ENCODE peak calls at places on chromosomes 7 and 10, in six cellular contexts. T is tibial artery, I is A549, R is neural progenitor cell, Q is heart left ventricle, C is endothelial cell of umbilical vein. E is an unnamed sample.
A peak's percentile ranks its signal among the peaks of the same experiment; 100 is the strongest.

GRCh38 chr7:147915781-147916180 is 674.8 kb upstream of the C7orf33 start:
- DNase-seq in T (no peak), I (no peak), R (no peak), Q (no peak), C (no peak), E (no peak)

GRCh38 chr7:132390705-132391104 is 185.6 kb downstream of the PLXNA4 start:
- DNase-seq in T (no peak), I (peak; percentile 20), R (no peak), Q (no peak), C (no peak), E (no peak)

GRCh38 chr10:28558923-28559508 is 26.1 kb downstream of the WAC start:
- DNase-seq in T (no peak), I (no peak), R (peak; percentile 25), Q (no peak), C (no peak), E (no peak)

GRCh38 chr7:24981544-24981951 is 1.6 kb upstream of the OSBPL3 start:
- DNase-seq in T (peak; percentile 57), I (peak; percentile 48), R (peak; percentile 57), Q (peak; percentile 55), C (peak; percentile 62), E (peak; percentile 75)

GRCh38 chr10:96588060-96588554 is 1.3 kb upstream of the TM9SF3 start:
- DNase-seq in T (no peak), I (no peak), R (no peak), Q (no peak), C (no peak), E (no peak)

GRCh38 chr10:118832242-118832651 is 77.5 kb upstream of the CACUL1 start:
- DNase-seq in T (peak; percentile 66), I (no peak), R (no peak), Q (peak; percentile 62), C (peak; percentile 15), E (no peak)

GRCh38 chr7:159063046-159063840 is 81.4 kb downstream of the VIPR2 start:
- DNase-seq in T (no peak), I (no peak), R (no peak), Q (no peak), C (no peak), E (no peak)

GRCh38 chr7:32515890-32516550 is 20.7 kb downstream of the AVL9 start:
- DNase-seq in T (no peak), I (no peak), R (no peak), Q (no peak), C (no peak), E (no peak)

GRCh38 chr7:34198089-34198686 is 292.8 kb downstream of the BMPER start:
- DNase-seq in T (no peak), I (no peak), R (no peak), Q (no peak), C (no peak), E (no peak)

GRCh38 chr10:24822557-24822956 is 98.9 kb upstream of the ARHGAP21 start:
- DNase-seq in T (no peak), I (no peak), R (no peak), Q (no peak), C (no peak), E (no peak)

GRCh38 chr7:151773795-151774194 is 103.1 kb downstream of the PRKAG2 start:
- DNase-seq in T (no peak), I (no peak), R (no peak), Q (peak; percentile 9), C (no peak), E (no peak)

GRCh38 chr7:28629216-28629848 is 217.0 kb downstream of the CREB5 start:
- DNase-seq in T (no peak), I (no peak), R (no peak), Q (no peak), C (no peak), E (no peak)

GRCh38 chr10:104445359-104445758 is 91.7 kb downstream of the CFAP58 start:
- DNase-seq in T (no peak), I (no peak), R (no peak), Q (no peak), C (no peak), E (peak; percentile 27)

GRCh38 chr10:58909881-58910280 is 266.6 kb upstream of the PHYHIPL start:
- DNase-seq in T (no peak), I (no peak), R (no peak), Q (no peak), C (no peak), E (no peak)

GRCh38 chr7:109009636-109010035 is 440.0 kb downstream of the DNAJB9 start:
- DNase-seq in T (no peak), I (no peak), R (no peak), Q (no peak), C (no peak), E (no peak)

GRCh38 chr7:108026647-108027046 is 23.7 kb upstream of the LAMB1 start:
- DNase-seq in T (no peak), I (no peak), R (no peak), Q (no peak), C (no peak), E (peak; percentile 30)

GRCh38 chr10:30586828-30587227 is 42.7 kb downstream of the LYZL2 start:
- DNase-seq in T (no peak), I (no peak), R (no peak), Q (no peak), C (no peak), E (no peak)

GRCh38 chr10:128861018-128861565 is 605.9 kb upstream of the MGMT start:
- DNase-seq in T (no peak), I (no peak), R (no peak), Q (no peak), C (no peak), E (no peak)

GRCh38 chr7:157840913-157841756 is 504.3 kb downstream of the DNAJB6 start:
- DNase-seq in T (no peak), I (no peak), R (peak; percentile 84), Q (no peak), C (no peak), E (no peak)
- H3K9me3 ChIP-seq in T (peaks cover 9% of the 10 kb centered on the region), I (peaks cover 11% of the 10 kb centered on the region), R (no peaks in the 10 kb centered on the region), Q (no peaks in the 10 kb centered on the region), C (peaks cover 15% of the 10 kb centered on the region), E (peaks cover 18% of the 10 kb centered on the region)

GRCh38 chr10:102245101-102245931 is at the start of gene GBF1:
- DNase-seq in T (peak; percentile 94), I (peak; percentile 100), R (peak; percentile 99), Q (peak; percentile 94), C (peak; percentile 100), E (peak; percentile 100)

GRCh38 chr10:102243304-102243703 is 2.0 kb upstream of the PITX3 start:
- DNase-seq in T (no peak), I (no peak), R (no peak), Q (no peak), C (no peak), E (no peak)

GRCh38 chr10:102247724-102248123 is 2.4 kb downstream of the GBF1 start:
- DNase-seq in T (no peak), I (no peak), R (no peak), Q (no peak), C (no peak), E (no peak)

GRCh38 chr10:102246261-102246660 is 929 bp downstream of the GBF1 start:
- DNase-seq in T (no peak), I (no peak), R (peak; percentile 18), Q (no peak), C (peak; percentile 43), E (no peak)

DNA sequence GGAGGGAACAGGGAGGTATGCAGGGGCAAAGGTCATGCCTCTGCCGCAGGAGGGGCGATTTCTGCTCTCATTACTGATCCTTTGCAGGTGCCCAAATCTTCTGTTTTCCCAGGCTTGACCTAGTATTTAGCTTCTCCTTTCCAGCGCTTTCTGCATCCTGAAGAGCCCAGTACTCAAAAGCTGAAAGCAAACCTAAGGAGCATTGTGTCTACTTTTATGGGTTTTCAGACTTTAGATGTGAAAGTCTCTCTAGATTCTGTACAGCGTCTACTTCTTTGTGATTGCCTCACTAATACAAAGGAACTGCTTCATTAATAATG is 560 bp downstream of the GBF1 start:
- DNase-seq in T (no peak), I (no peak), R (no peak), Q (no peak), C (no peak), E (no peak)
- H3K4me1 ChIP-seq in T (peaks cover 47% of the 10 kb centered on the region), I (peaks cover 28% of the 10 kb centered on the region), R (peaks cover 19% of the 10 kb centered on the region), Q (no peaks in the 10 kb centered on the region), C (peaks cover 25% of the 10 kb centered on the region), E (peaks cover 27% of the 10 kb centered on the region)

DNA sequence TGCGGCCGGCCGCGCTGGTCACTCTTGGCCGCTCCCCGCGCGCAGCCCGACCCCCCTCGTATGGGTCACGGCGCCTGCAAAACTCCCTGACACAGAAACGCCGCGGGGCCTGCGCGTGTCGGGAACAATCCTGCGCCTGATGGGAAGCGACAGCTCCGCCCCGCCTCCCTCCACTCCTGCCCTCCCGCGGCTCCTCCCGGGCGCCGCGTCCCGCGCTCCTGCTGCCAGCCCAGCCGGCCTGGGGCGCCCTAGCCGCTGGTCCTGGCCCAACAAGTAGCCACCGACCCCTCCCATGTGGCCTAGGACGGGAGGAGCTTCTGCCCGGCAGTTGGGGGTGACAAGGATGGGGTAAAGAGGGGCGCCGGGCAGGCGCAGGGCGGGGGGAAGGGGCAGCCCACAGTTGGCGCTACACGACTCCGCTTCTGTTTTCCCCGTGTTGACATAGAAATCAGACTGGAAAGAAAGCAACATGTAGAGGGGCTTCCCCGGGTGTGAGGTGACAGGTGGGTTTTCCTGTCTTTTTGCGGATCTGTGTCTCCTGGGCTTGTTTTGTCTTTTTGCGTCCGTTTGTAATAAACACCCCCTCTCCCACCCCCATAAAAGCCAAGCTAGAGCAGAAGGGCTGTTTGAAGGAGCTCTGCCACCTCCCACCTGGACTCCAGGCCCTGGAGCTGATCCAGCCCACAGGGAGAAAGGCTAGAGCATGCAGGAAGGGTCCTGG is 35.1 kb upstream of the PAX2 start:
- DNase-seq in T (no peak), I (no peak), R (peak; percentile 71), Q (no peak), C (no peak), E (no peak)
- H3K9me3 ChIP-seq in T (no peaks in the 10 kb centered on the region), I (no peaks in the 10 kb centered on the region), R (no peaks in the 10 kb centered on the region), Q (no peaks in the 10 kb centered on the region), C (no peaks in the 10 kb centered on the region), E (no peaks in the 10 kb centered on the region)

GRCh38 chr7:155296788-155297516 is 726 bp upstream of the INSIG1 start:
- DNase-seq in T (peak; percentile 56), I (peak; percentile 46), R (peak; percentile 74), Q (peak; percentile 73), C (peak; percentile 61), E (peak; percentile 51)

GRCh38 chr7:155295511-155295910 is 2.2 kb upstream of the INSIG1 start:
- DNase-seq in T (no peak), I (no peak), R (no peak), Q (no peak), C (no peak), E (no peak)

GRCh38 chr7:155298288-155298833 is 683 bp downstream of the INSIG1 start:
- DNase-seq in T (no peak), I (no peak), R (peak; percentile 48), Q (no peak), C (peak; percentile 29), E (no peak)

GRCh38 chr7:155297517-155298287 is at the start of gene INSIG1:
- DNase-seq in T (peak; percentile 85), I (peak; percentile 95), R (peak; percentile 97), Q (peak; percentile 91), C (peak; percentile 92), E (peak; percentile 94)

DNA sequence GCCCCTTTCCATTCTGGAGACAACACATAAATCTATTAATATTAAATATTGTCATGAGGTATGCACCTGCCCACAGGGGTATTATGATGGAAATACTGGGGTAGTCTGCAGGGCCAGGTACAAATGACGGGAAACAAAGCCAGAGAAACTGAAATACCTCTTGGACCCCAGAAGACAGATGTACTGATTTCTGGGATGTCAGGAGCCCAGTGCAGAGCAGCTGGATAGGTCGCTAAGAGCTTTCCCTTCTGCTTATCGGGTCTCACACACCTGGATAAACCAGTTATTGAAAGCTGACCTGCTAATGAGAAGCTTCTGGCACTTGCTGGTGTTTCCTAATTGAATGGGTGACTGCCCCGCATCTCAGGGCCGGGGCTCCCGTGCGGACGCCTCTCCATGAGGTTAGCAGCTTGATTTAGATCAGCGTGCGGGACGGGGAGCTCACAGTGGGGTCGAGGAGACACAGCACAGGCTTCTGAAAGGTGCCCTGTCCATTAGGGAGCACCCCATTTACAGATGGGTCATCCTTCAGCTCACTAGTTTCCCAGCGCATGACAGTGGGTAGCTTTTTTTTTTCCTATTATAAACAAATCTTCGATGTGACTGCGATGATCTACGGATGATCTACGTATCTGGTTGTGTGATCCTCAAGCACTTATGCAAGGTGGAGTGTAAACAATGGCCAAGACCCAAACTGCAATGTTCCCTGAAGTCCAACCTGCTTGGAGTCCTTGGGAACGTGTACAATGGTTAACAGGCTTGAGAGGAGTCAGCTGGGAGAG is 1.5 kb upstream of the INSIG1 start:
- DNase-seq in T (no peak), I (no peak), R (no peak), Q (no peak), C (no peak), E (no peak)
- H3K4me1 ChIP-seq in T (peaks cover 15% of the 10 kb centered on the region), I (peaks cover 28% of the 10 kb centered on the region), R (peaks cover 23% of the 10 kb centered on the region), Q (no peaks in the 10 kb centered on the region), C (peaks cover 30% of the 10 kb centered on the region), E (peaks cover 20% of the 10 kb centered on the region)

E was measured in A673.